ENCODE peak calls at places on chromosome 19, in four cellular contexts. W is NCI-H1092; C is GM12864; F is activated CD4-positive, alpha-beta T cell treated with anti-CD3 and anti-CD28 coated beads, Interleukin-2, amount 50 U/mL, for 1 hour. J is an unnamed sample.

GRCh38 chr19:34502582-34503545 is 21.3 kb downstream of the WTIP start:
- DNase-seq in W (no peak), C (no peak), F (no peak), J (no peak)

GRCh38 chr19:33590224-33590623 is 31.5 kb upstream of the CHST8 start:
- DNase-seq in W (no peak), C (no peak), F (no peak), J (no peak)

GRCh38 chr19:13234518-13234917 is 84.3 kb downstream of the IER2 start:
- DNase-seq in W (no peak), C (no peak), F (peak), J (peak)

GRCh38 chr19:15107056-15108010 is at the start of gene SYDE1:
- DNase-seq in W (no peak), C (no peak), F (no peak), J (peak)

GRCh38 chr19:39299404-39299803 is 3.2 kb downstream of the IFNL1 start:
- DNase-seq in W (no peak), C (no peak), F (no peak), J (no peak)

GRCh38 chr19:32318884-32319520 is 26.4 kb upstream of the ZNF507 start:
- DNase-seq in W (no peak), C (no peak), F (no peak), J (peak)

GRCh38 chr19:22623841-22624221 is 10.3 kb upstream of the ZNF492 start:
- DNase-seq in W (no peak), C (no peak), F (no peak), J (no peak)

GRCh38 chr19:47352095-47352494 is 3.0 kb downstream of the DHX34 start:
- DNase-seq in W (no peak), C (no peak), F (no peak), J (no peak)

GRCh38 chr19:24073807-24074206 is 13.2 kb upstream of the ZNF254 start:
- DNase-seq in W (no peak), C (no peak), F (no peak), J (no peak)

GRCh38 chr19:4061178-4061682 is 5.5 kb downstream of the ZBTB7A start:
- DNase-seq in W (no peak), C (no peak), F (peak), J (peak)